ENCODE peak calls at places on chromosomes 2 and 18, in ten cellular contexts. One of them, this sample, is unnamed.

GRCh38 chr2:51263921-51264320 is 232.0 kb upstream of the NRXN1 start:
- DNase-seq in HTR-8/SVneo: no peak
- DNase-seq in GDM1: no peak
- DNase-seq in anterior cingulate cortex: no peak
- DNase-seq in endothelial cell: no peak
- DNase-seq in Right ventricle myocardium superior: no peak
- DNase-seq in AG04450: no peak
- DNase-seq in WTC11: no peak
- DNase-seq in HT1080: no peak
- DNase-seq in epithelial cell of esophagus: no peak
- DNase-seq in this sample: peak

GRCh38 chr2:38284971-38285370 is 92.1 kb downstream of the ATL2 start:
- DNase-seq in GDM1: no peak
- DNase-seq in epithelial cell of esophagus: no peak
- DNase-seq in endothelial cell: no peak
- DNase-seq in AG04450: no peak
- DNase-seq in HTR-8/SVneo: no peak
- DNase-seq in Right ventricle myocardium superior: no peak
- DNase-seq in WTC11: no peak
- DNase-seq in HT1080: no peak
- DNase-seq in anterior cingulate cortex: no peak
- DNase-seq in this sample: no peak

GRCh38 chr2:175064797-175065196 is 59.6 kb upstream of the CHN1 start:
- DNase-seq in GDM1: no peak
- DNase-seq in epithelial cell of esophagus: no peak
- DNase-seq in AG04450: no peak
- DNase-seq in anterior cingulate cortex: no peak
- DNase-seq in WTC11: no peak
- DNase-seq in HT1080: no peak
- DNase-seq in HTR-8/SVneo: no peak
- DNase-seq in endothelial cell: no peak
- DNase-seq in Right ventricle myocardium superior: no peak
- DNase-seq in this sample: no peak

GRCh38 chr2:241223211-241224067 is 35.0 kb downstream of the ANO7 start:
- DNase-seq in anterior cingulate cortex: no peak
- DNase-seq in Right ventricle myocardium superior: peak
- DNase-seq in HTR-8/SVneo: no peak
- DNase-seq in AG04450: no peak
- DNase-seq in WTC11: no peak
- DNase-seq in endothelial cell: no peak
- DNase-seq in GDM1: no peak
- DNase-seq in HT1080: peak
- DNase-seq in epithelial cell of esophagus: peak
- DNase-seq in this sample: peak

GRCh38 chr2:66915237-66915636 is 480.3 kb downstream of the MEIS1 start:
- DNase-seq in Right ventricle myocardium superior: no peak
- DNase-seq in HT1080: no peak
- DNase-seq in GDM1: no peak
- DNase-seq in WTC11: no peak
- DNase-seq in epithelial cell of esophagus: no peak
- DNase-seq in AG04450: no peak
- DNase-seq in HTR-8/SVneo: no peak
- DNase-seq in endothelial cell: no peak
- DNase-seq in anterior cingulate cortex: no peak
- DNase-seq in this sample: no peak

GRCh38 chr2:8334866-8335325 is 347.0 kb upstream of the ID2 start:
- DNase-seq in epithelial cell of esophagus: no peak
- DNase-seq in WTC11: no peak
- DNase-seq in GDM1: peak
- DNase-seq in endothelial cell: no peak
- DNase-seq in HTR-8/SVneo: no peak
- DNase-seq in anterior cingulate cortex: no peak
- DNase-seq in AG04450: no peak
- DNase-seq in HT1080: no peak
- DNase-seq in Right ventricle myocardium superior: no peak
- DNase-seq in this sample: no peak

GRCh38 chr2:47688561-47688960 is 94.4 kb upstream of the MSH6 start:
- DNase-seq in endothelial cell: peak
- DNase-seq in Right ventricle myocardium superior: no peak
- DNase-seq in GDM1: no peak
- DNase-seq in epithelial cell of esophagus: no peak
- DNase-seq in WTC11: no peak
- DNase-seq in anterior cingulate cortex: no peak
- DNase-seq in AG04450: no peak
- DNase-seq in HTR-8/SVneo: no peak
- DNase-seq in HT1080: no peak
- DNase-seq in this sample: no peak

GRCh38 chr2:20525041-20526035 is 78.5 kb downstream of the RHOB start:
- DNase-seq in HT1080: peak
- DNase-seq in endothelial cell: no peak
- DNase-seq in Right ventricle myocardium superior: no peak
- DNase-seq in anterior cingulate cortex: no peak
- DNase-seq in epithelial cell of esophagus: peak
- DNase-seq in GDM1: no peak
- DNase-seq in HTR-8/SVneo: peak
- DNase-seq in AG04450: no peak
- DNase-seq in WTC11: no peak
- DNase-seq in this sample: peak

GRCh38 chr2:169860149-169860548 is 32.9 kb downstream of the UBR3 start:
- DNase-seq in Right ventricle myocardium superior: no peak
- DNase-seq in AG04450: no peak
- DNase-seq in anterior cingulate cortex: no peak
- DNase-seq in WTC11: no peak
- DNase-seq in HT1080: no peak
- DNase-seq in epithelial cell of esophagus: no peak
- DNase-seq in HTR-8/SVneo: no peak
- DNase-seq in endothelial cell: no peak
- DNase-seq in GDM1: no peak
- DNase-seq in this sample: no peak

GRCh38 chr2:120384486-120385354 is 38.8 kb downstream of the INHBB start:
- DNase-seq in GDM1: no peak
- DNase-seq in AG04450: no peak
- DNase-seq in WTC11: peak
- DNase-seq in HT1080: no peak
- DNase-seq in anterior cingulate cortex: no peak
- DNase-seq in Right ventricle myocardium superior: peak
- DNase-seq in epithelial cell of esophagus: no peak
- DNase-seq in endothelial cell: no peak
- DNase-seq in HTR-8/SVneo: no peak
- DNase-seq in this sample: no peak

GRCh38 chr18:27713037-27713726 is 463.7 kb downstream of the CDH2 start:
- DNase-seq in HT1080: no peak
- DNase-seq in anterior cingulate cortex: no peak
- DNase-seq in HTR-8/SVneo: no peak
- DNase-seq in Right ventricle myocardium superior: no peak
- DNase-seq in WTC11: no peak
- DNase-seq in AG04450: no peak
- DNase-seq in epithelial cell of esophagus: no peak
- DNase-seq in endothelial cell: no peak
- DNase-seq in GDM1: no peak
- DNase-seq in this sample: no peak

GRCh38 chr2:147297820-147298219 is 547.0 kb upstream of the ACVR2A start:
- DNase-seq in WTC11: no peak
- DNase-seq in GDM1: no peak
- DNase-seq in anterior cingulate cortex: no peak
- DNase-seq in HT1080: no peak
- DNase-seq in AG04450: no peak
- DNase-seq in epithelial cell of esophagus: no peak
- DNase-seq in endothelial cell: no peak
- DNase-seq in HTR-8/SVneo: no peak
- DNase-seq in Right ventricle myocardium superior: no peak
- DNase-seq in this sample: no peak

GRCh38 chr2:236017446-236017845 is 150.7 kb downstream of the GBX2 start:
- DNase-seq in HTR-8/SVneo: no peak
- DNase-seq in endothelial cell: no peak
- DNase-seq in GDM1: no peak
- DNase-seq in AG04450: no peak
- DNase-seq in Right ventricle myocardium superior: no peak
- DNase-seq in anterior cingulate cortex: no peak
- DNase-seq in WTC11: no peak
- DNase-seq in HT1080: no peak
- DNase-seq in epithelial cell of esophagus: no peak
- DNase-seq in this sample: no peak

GRCh38 chr2:45237850-45238542 is 228.7 kb upstream of the SIX2 start:
- DNase-seq in endothelial cell: no peak
- DNase-seq in AG04450: peak
- DNase-seq in WTC11: no peak
- DNase-seq in HTR-8/SVneo: peak
- DNase-seq in anterior cingulate cortex: no peak
- DNase-seq in GDM1: peak
- DNase-seq in Right ventricle myocardium superior: peak
- DNase-seq in HT1080: peak
- DNase-seq in epithelial cell of esophagus: peak
- DNase-seq in this sample: peak

GRCh38 chr2:102002229-102002628 is 10.5 kb downstream of the IL1R2 start:
- DNase-seq in WTC11: no peak
- DNase-seq in HT1080: no peak
- DNase-seq in Right ventricle myocardium superior: no peak
- DNase-seq in HTR-8/SVneo: no peak
- DNase-seq in epithelial cell of esophagus: no peak
- DNase-seq in AG04450: no peak
- DNase-seq in endothelial cell: no peak
- DNase-seq in GDM1: no peak
- DNase-seq in anterior cingulate cortex: no peak
- DNase-seq in this sample: no peak

GRCh38 chr2:113910110-113910717 is 20.3 kb downstream of the ACTR3 start:
- DNase-seq in HTR-8/SVneo: no peak
- DNase-seq in AG04450: no peak
- DNase-seq in epithelial cell of esophagus: peak
- DNase-seq in HT1080: no peak
- DNase-seq in Right ventricle myocardium superior: no peak
- DNase-seq in GDM1: no peak
- DNase-seq in WTC11: no peak
- DNase-seq in endothelial cell: no peak
- DNase-seq in anterior cingulate cortex: no peak
- DNase-seq in this sample: peak

GRCh38 chr18:51614967-51615571 is 417.6 kb upstream of the MEX3C start:
- DNase-seq in WTC11: no peak
- DNase-seq in endothelial cell: no peak
- DNase-seq in anterior cingulate cortex: no peak
- DNase-seq in HTR-8/SVneo: no peak
- DNase-seq in Right ventricle myocardium superior: no peak
- DNase-seq in HT1080: peak
- DNase-seq in GDM1: no peak
- DNase-seq in epithelial cell of esophagus: peak
- DNase-seq in AG04450: no peak
- DNase-seq in this sample: peak

GRCh38 chr2:234453216-234453615 is 43.7 kb downstream of the ARL4C start:
- DNase-seq in anterior cingulate cortex: no peak
- DNase-seq in AG04450: no peak
- DNase-seq in GDM1: no peak
- DNase-seq in endothelial cell: no peak
- DNase-seq in epithelial cell of esophagus: peak
- DNase-seq in Right ventricle myocardium superior: no peak
- DNase-seq in HT1080: no peak
- DNase-seq in WTC11: no peak
- DNase-seq in HTR-8/SVneo: no peak
- DNase-seq in this sample: peak

GRCh38 chr2:7118606-7119503 is 201.6 kb downstream of the RNF144A start:
- DNase-seq in WTC11: peak
- DNase-seq in Right ventricle myocardium superior: peak
- DNase-seq in epithelial cell of esophagus: peak
- DNase-seq in HT1080: no peak
- DNase-seq in HTR-8/SVneo: peak
- DNase-seq in AG04450: no peak
- DNase-seq in GDM1: no peak
- DNase-seq in anterior cingulate cortex: peak
- DNase-seq in endothelial cell: peak
- DNase-seq in this sample: peak

GRCh38 chr2:237405006-237405559 is 8.9 kb downstream of the COL6A3 start:
- DNase-seq in Right ventricle myocardium superior: no peak
- DNase-seq in HTR-8/SVneo: no peak
- DNase-seq in HT1080: no peak
- DNase-seq in GDM1: no peak
- DNase-seq in anterior cingulate cortex: no peak
- DNase-seq in epithelial cell of esophagus: no peak
- DNase-seq in AG04450: no peak
- DNase-seq in endothelial cell: no peak
- DNase-seq in WTC11: no peak
- DNase-seq in this sample: no peak

GRCh38 chr18:6257950-6258349 is 156.8 kb downstream of the L3MBTL4 start:
- DNase-seq in HTR-8/SVneo: no peak
- DNase-seq in HT1080: no peak
- DNase-seq in WTC11: peak
- DNase-seq in anterior cingulate cortex: no peak
- DNase-seq in epithelial cell of esophagus: no peak
- DNase-seq in Right ventricle myocardium superior: no peak
- DNase-seq in endothelial cell: no peak
- DNase-seq in GDM1: no peak
- DNase-seq in AG04450: no peak
- DNase-seq in this sample: no peak

GRCh38 chr2:71306762-71307161 is 24.8 kb upstream of the ZNF638 start:
- DNase-seq in HT1080: peak
- DNase-seq in endothelial cell: no peak
- DNase-seq in GDM1: no peak
- DNase-seq in AG04450: no peak
- DNase-seq in anterior cingulate cortex: no peak
- DNase-seq in Right ventricle myocardium superior: no peak
- DNase-seq in epithelial cell of esophagus: peak
- DNase-seq in HTR-8/SVneo: no peak
- DNase-seq in WTC11: no peak
- DNase-seq in this sample: peak

GRCh38 chr18:3660719-3661118 is 210.7 kb downstream of the TGIF1 start:
- DNase-seq in WTC11: no peak
- DNase-seq in Right ventricle myocardium superior: no peak
- DNase-seq in endothelial cell: no peak
- DNase-seq in HTR-8/SVneo: no peak
- DNase-seq in HT1080: no peak
- DNase-seq in epithelial cell of esophagus: no peak
- DNase-seq in AG04450: no peak
- DNase-seq in GDM1: peak
- DNase-seq in anterior cingulate cortex: no peak
- DNase-seq in this sample: no peak

GRCh38 chr2:238652771-238653157 is 195.1 kb upstream of the TWIST2 start:
- DNase-seq in HTR-8/SVneo: no peak
- DNase-seq in HT1080: no peak
- DNase-seq in GDM1: no peak
- DNase-seq in Right ventricle myocardium superior: no peak
- DNase-seq in anterior cingulate cortex: no peak
- DNase-seq in AG04450: no peak
- DNase-seq in epithelial cell of esophagus: no peak
- DNase-seq in endothelial cell: no peak
- DNase-seq in WTC11: no peak
- DNase-seq in this sample: no peak

GRCh38 chr2:15158117-15158516 is 403.0 kb downstream of the NBAS start:
- DNase-seq in Right ventricle myocardium superior: no peak
- DNase-seq in GDM1: no peak
- DNase-seq in WTC11: peak
- DNase-seq in anterior cingulate cortex: no peak
- DNase-seq in AG04450: no peak
- DNase-seq in epithelial cell of esophagus: no peak
- DNase-seq in HTR-8/SVneo: no peak
- DNase-seq in HT1080: no peak
- DNase-seq in endothelial cell: no peak
- DNase-seq in this sample: no peak

GRCh38 chr2:97645112-97645699 is 656 bp upstream of the COX5B start:
- DNase-seq in endothelial cell: peak
- DNase-seq in HT1080: no peak
- DNase-seq in AG04450: no peak
- DNase-seq in HTR-8/SVneo: no peak
- DNase-seq in epithelial cell of esophagus: no peak
- DNase-seq in GDM1: peak
- DNase-seq in Right ventricle myocardium superior: peak
- DNase-seq in WTC11: no peak
- DNase-seq in anterior cingulate cortex: no peak
- DNase-seq in this sample: peak

GRCh38 chr2:238203973-238204683 is 633 bp upstream of the ILKAP start:
- DNase-seq in anterior cingulate cortex: no peak
- DNase-seq in GDM1: no peak
- DNase-seq in HT1080: no peak
- DNase-seq in HTR-8/SVneo: no peak
- DNase-seq in endothelial cell: no peak
- DNase-seq in AG04450: no peak
- DNase-seq in epithelial cell of esophagus: no peak
- DNase-seq in WTC11: no peak
- DNase-seq in Right ventricle myocardium superior: no peak
- DNase-seq in this sample: no peak

GRCh38 chr2:197576631-197577030 is 60.8 kb downstream of the MOB4 start:
- DNase-seq in AG04450: no peak
- DNase-seq in HT1080: no peak
- DNase-seq in GDM1: no peak
- DNase-seq in Right ventricle myocardium superior: no peak
- DNase-seq in anterior cingulate cortex: no peak
- DNase-seq in HTR-8/SVneo: no peak
- DNase-seq in endothelial cell: no peak
- DNase-seq in WTC11: no peak
- DNase-seq in epithelial cell of esophagus: peak
- DNase-seq in this sample: peak